ENCODE peak calls at places on chromosomes 5 and 9, in four cellular contexts. P is T-cell, C is T-helper 2 cell, V is fibroblast of lung. Z is an unnamed sample.

GRCh38 chr9:130780865-130781504 is 54.1 kb upstream of the ABL1 start:
- DNase-seq in V (peak), C (no peak), P (no peak), Z (peak)

GRCh38 chr9:61673664-61674381 is 484.0 kb downstream of the SPATA31A7 start:
- DNase-seq in P (no peak), C (no peak), V (no peak), Z (no peak)

GRCh38 chr5:139642213-139642612 is 5.9 kb upstream of the CXXC5 start:
- DNase-seq in V (no peak), P (no peak), C (no peak), Z (no peak)

GRCh38 chr5:111742595-111742994 is 14.4 kb downstream of the NREP start:
- DNase-seq in V (peak), C (no peak), P (no peak), Z (peak)

GRCh38 chr5:177416334-177416733 is 7.0 kb upstream of the F12 start:
- DNase-seq in V (no peak), C (no peak), P (no peak), Z (no peak)

GRCh38 chr9:86513429-86513828 is 159.2 kb upstream of the TUT7 start:
- DNase-seq in P (no peak), V (no peak), C (no peak), Z (no peak)

GRCh38 chr5:159749146-159749545 is 167.1 kb upstream of the ADRA1B start:
- DNase-seq in P (no peak), C (no peak), V (peak), Z (no peak)

GRCh38 chr9:114155967-114156294 is 594 bp downstream of the COL27A1 start:
- DNase-seq in C (no peak), V (no peak), P (no peak), Z (no peak)

GRCh38 chr5:177194278-177194677 is 60.7 kb downstream of the NSD1 start:
- DNase-seq in V (peak), P (no peak), C (no peak), Z (peak)

GRCh38 chr5:122153230-122153629 is 23.9 kb downstream of the ZNF474 start:
- DNase-seq in C (no peak), P (no peak), V (peak), Z (no peak)

GRCh38 chr9:114462791-114463190 is 42.5 kb downstream of the WHRN start:
- DNase-seq in V (no peak), C (no peak), P (no peak), Z (no peak)

GRCh38 chr9:130267930-130268329 is 2.4 kb downstream of the HMCN2 start:
- DNase-seq in C (no peak), P (no peak), V (no peak), Z (no peak)

GRCh38 chr9:110744753-110745522 is 76.3 kb downstream of the MUSK start:
- DNase-seq in V (peak), C (no peak), P (no peak), Z (peak)

GRCh38 chr9:138066049-138066448 is 188.5 kb downstream of the CACNA1B start:
- DNase-seq in V (no peak), P (no peak), C (no peak), Z (no peak)

GRCh38 chr5:169705322-169705721 is 68.2 kb downstream of the DOCK2 start:
- DNase-seq in C (no peak), V (no peak), P (no peak), Z (no peak)

GRCh38 chr5:87877495-87877894 is 391.1 kb downstream of the TMEM161B start:
- DNase-seq in C (no peak), P (no peak), V (no peak), Z (no peak)

GRCh38 chr5:59768204-59769040 is 125.1 kb downstream of the PDE4D start:
- DNase-seq in C (no peak), P (peak), V (peak), Z (no peak)

GRCh38 chr9:7500521-7500920 is 299.1 kb downstream of the DMAC1 start:
- DNase-seq in V (no peak), C (no peak), P (no peak), Z (no peak)

GRCh38 chr5:33671700-33672291 is 220.0 kb downstream of the ADAMTS12 start:
- DNase-seq in P (no peak), C (no peak), V (no peak), Z (no peak)

GRCh38 chr5:171707441-171707790 is 78.2 kb upstream of the SMIM23 start:
- DNase-seq in C (no peak), V (no peak), P (no peak), Z (no peak)

GRCh38 chr5:16902846-16903245 is 33.2 kb downstream of the MYO10 start:
- DNase-seq in P (no peak), C (no peak), V (no peak), Z (no peak)

GRCh38 chr9:104997536-104997935 is 69.6 kb upstream of the ABCA1 start:
- DNase-seq in P (no peak), V (no peak), C (no peak), Z (no peak)

Z was measured in fibroblast of the conjunctiva.